ENCODE peak calls at places on chromosome 18, in seven cellular contexts. One of them, this sample, is unnamed.

GRCh38 chr18:41695441-41695840 is 259.6 kb upstream of the PIK3C3 start:
- DNase-seq in H1: no peak
- DNase-seq in GM12892: no peak
- DNase-seq in K562: no peak
- DNase-seq in GM12878: no peak
- DNase-seq in HepG2: no peak
- DNase-seq in SK-N-SH: no peak
- DNase-seq in this sample: no peak

GRCh38 chr18:50286391-50287027 is 983 bp downstream of the CXXC1 start:
- DNase-seq in K562: peak; percentile 77
- DNase-seq in GM12878: no peak
- DNase-seq in H1: peak; percentile 56
- DNase-seq in GM12892: no peak
- DNase-seq in SK-N-SH: peak; percentile 73
- DNase-seq in HepG2: no peak
- DNase-seq in this sample: no peak

GRCh38 chr18:3297025-3297984 is 35.4 kb downstream of the MYL12B start:
- DNase-seq in GM12892: peak; percentile 41
- DNase-seq in SK-N-SH: peak; percentile 75
- DNase-seq in HepG2: peak; percentile 91
- DNase-seq in K562: peak; percentile 93
- DNase-seq in H1: peak; percentile 96
- DNase-seq in GM12878: peak; percentile 69
- DNase-seq in this sample: peak; percentile 49

GRCh38 chr18:34352385-34353163 is 127.9 kb upstream of the NOL4 start:
- DNase-seq in HepG2: peak; percentile 22
- DNase-seq in K562: no peak
- DNase-seq in GM12892: no peak
- DNase-seq in GM12878: no peak
- DNase-seq in H1: no peak
- DNase-seq in SK-N-SH: peak; percentile 26
- DNase-seq in this sample: no peak

GRCh38 chr18:858016-858415 is 46.0 kb upstream of the YES1 start:
- DNase-seq in SK-N-SH: no peak
- DNase-seq in HepG2: no peak
- DNase-seq in H1: no peak
- DNase-seq in GM12892: no peak
- DNase-seq in GM12878: no peak
- DNase-seq in K562: no peak
- DNase-seq in this sample: no peak

GRCh38 chr18:24014986-24015896 is 687 bp downstream of the TTC39C start:
- DNase-seq in SK-N-SH: peak; percentile 86
- DNase-seq in HepG2: peak; percentile 13
- DNase-seq in K562: no peak
- DNase-seq in H1: no peak
- DNase-seq in GM12892: peak; percentile 30
- DNase-seq in GM12878: no peak
- DNase-seq in this sample: no peak

GRCh38 chr18:26133652-26134051 is at the start of gene PSMA8:
- DNase-seq in GM12878: no peak
- DNase-seq in SK-N-SH: no peak
- DNase-seq in HepG2: no peak
- DNase-seq in K562: no peak
- DNase-seq in GM12892: peak; percentile 22
- DNase-seq in H1: peak; percentile 63
- DNase-seq in this sample: peak; percentile 40

GRCh38 chr18:74447404-74448152 is 9.5 kb downstream of the DIPK1C start:
- DNase-seq in SK-N-SH: no peak
- DNase-seq in GM12892: no peak
- DNase-seq in GM12878: no peak
- DNase-seq in H1: no peak
- DNase-seq in HepG2: no peak
- DNase-seq in K562: no peak
- DNase-seq in this sample: no peak

GRCh38 chr18:27860701-27861107 is 316.2 kb downstream of the CDH2 start:
- DNase-seq in K562: no peak
- DNase-seq in HepG2: peak; percentile 30
- DNase-seq in SK-N-SH: no peak
- DNase-seq in GM12878: peak; percentile 9
- DNase-seq in H1: no peak
- DNase-seq in GM12892: no peak
- DNase-seq in this sample: no peak

GRCh38 chr18:48222118-48222517 is 187.1 kb downstream of the ZBTB7C start:
- DNase-seq in GM12878: peak; percentile 2
- DNase-seq in K562: peak; percentile 9
- DNase-seq in HepG2: peak; percentile 10
- DNase-seq in SK-N-SH: peak; percentile 40
- DNase-seq in H1: no peak
- DNase-seq in GM12892: no peak
- DNase-seq in this sample: no peak

GRCh38 chr18:29361843-29362242 is 1184.9 kb upstream of the CDH2 start:
- DNase-seq in K562: peak; percentile 23
- DNase-seq in GM12878: no peak
- DNase-seq in H1: peak; percentile 76
- DNase-seq in GM12892: no peak
- DNase-seq in HepG2: no peak
- DNase-seq in SK-N-SH: no peak
- DNase-seq in this sample: no peak

GRCh38 chr18:58057291-58057965 is 13.4 kb downstream of the NEDD4L start:
- DNase-seq in H1: no peak
- DNase-seq in GM12878: no peak
- DNase-seq in HepG2: no peak
- DNase-seq in K562: no peak
- DNase-seq in SK-N-SH: no peak
- DNase-seq in GM12892: no peak
- DNase-seq in this sample: no peak

GRCh38 chr18:79629606-79630005 is 50.0 kb upstream of the CTDP1 start:
- DNase-seq in K562: no peak
- DNase-seq in GM12892: no peak
- DNase-seq in SK-N-SH: no peak
- DNase-seq in GM12878: no peak
- DNase-seq in HepG2: no peak
- DNase-seq in H1: no peak
- DNase-seq in this sample: no peak

DNA sequence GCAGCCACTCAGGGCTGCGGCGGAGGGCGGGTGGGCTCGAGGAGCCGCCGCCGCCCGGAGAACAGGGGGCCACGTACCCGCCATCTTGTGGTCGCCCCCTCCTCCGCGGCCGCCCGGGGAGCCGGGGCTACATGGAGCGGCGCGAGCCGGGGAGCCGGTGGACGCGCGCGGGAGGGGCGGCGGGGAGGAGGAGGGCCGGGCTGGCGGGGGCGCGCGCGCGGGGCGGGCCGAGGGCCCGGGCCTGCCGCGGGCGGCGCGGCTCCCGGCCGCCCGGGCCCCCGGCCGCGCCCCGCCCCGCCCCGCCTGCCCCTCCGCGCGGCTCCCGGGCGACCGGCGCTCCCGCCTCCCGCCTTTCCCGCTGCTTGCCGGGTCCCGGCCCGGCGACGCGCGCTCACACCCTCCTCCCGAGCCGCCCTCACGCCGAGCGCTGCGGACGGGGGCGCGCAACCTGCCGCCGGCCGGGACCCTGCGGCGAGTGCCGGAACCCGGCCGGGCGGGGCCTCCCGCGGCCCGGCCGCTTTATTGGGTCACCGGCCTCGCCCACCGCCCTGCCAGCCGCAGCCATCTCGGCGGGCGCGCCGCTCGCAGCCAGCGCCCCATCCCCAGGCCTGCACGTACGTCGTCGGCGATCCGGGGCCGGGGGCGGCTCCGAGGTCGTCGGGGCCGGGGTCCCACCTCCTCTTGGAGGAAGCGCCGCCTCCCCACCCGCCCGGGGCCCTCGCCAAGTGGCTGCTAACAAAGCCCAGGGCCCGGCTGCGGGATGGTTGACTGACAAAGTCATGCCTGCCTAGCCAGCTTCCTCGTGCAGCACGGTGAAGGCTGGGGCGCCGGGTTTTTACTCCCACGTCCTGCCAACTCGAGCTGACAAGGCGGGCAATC is at the start of gene PPP4R1:
- DNase-seq in GM12892: peak; percentile 65
- DNase-seq in H1: peak; percentile 88
- DNase-seq in GM12878: no peak
- DNase-seq in SK-N-SH: peak; percentile 94
- DNase-seq in HepG2: peak; percentile 33
- DNase-seq in K562: peak; percentile 85
- DNase-seq in this sample: peak; percentile 58
- TF ChIP-seq POLR2AphosphoS5 in GM12892: no peak
- TF ChIP-seq POLR2AphosphoS5 in H1: peak; percentile 80
- TF ChIP-seq POLR2AphosphoS5 in GM12878: peak; percentile 10
- TF ChIP-seq POLR2AphosphoS5 in SK-N-SH: no peak
- TF ChIP-seq POLR2AphosphoS5 in HepG2: no peak
- TF ChIP-seq POLR2AphosphoS5 in K562: peak; percentile 49
- TF ChIP-seq POLR2AphosphoS5 in this sample: no peak

DNA sequence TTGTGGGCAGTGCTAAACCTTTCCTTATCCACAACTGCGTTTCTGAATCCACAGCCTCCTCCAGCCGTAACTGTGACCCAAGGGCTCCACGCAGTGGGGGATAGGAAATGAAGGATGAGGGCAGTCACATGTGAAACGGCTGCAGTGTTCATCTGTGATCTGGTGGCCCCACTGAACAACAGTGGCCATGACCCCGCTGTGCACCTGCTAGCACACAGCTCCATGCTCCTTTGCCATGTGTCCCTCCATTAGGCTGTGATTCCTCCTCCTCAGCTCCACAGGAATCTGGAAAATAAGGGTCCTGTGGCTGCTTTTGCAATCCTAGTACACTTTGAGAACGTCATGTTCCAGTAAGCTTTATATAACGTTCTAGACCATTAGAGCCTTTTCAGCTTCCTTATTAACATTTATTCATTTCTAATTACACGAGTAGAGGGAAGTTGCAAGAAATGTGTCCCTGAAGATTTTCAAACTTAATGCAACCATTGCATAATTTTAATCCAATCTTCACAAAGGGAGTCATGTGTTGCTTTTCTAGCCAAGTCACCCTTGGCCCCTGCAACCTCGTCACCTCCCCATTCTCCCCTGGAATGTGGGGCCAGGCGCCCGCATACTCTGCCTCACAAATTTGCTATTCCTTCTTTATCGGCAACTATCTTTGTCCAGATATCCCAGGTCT is 7.1 kb upstream of the NAPG start:
- DNase-seq in GM12892: no peak
- DNase-seq in H1: no peak
- DNase-seq in SK-N-SH: peak; percentile 65
- DNase-seq in HepG2: peak; percentile 16
- DNase-seq in GM12878: no peak
- DNase-seq in K562: peak; percentile 33
- DNase-seq in this sample: no peak
- TF ChIP-seq TAF1 in GM12892: no peak
- TF ChIP-seq TAF1 in H1: no peak
- TF ChIP-seq TAF1 in SK-N-SH: no peak
- TF ChIP-seq TAF1 in HepG2: no peak
- TF ChIP-seq TAF1 in GM12878: no peak
- TF ChIP-seq TAF1 in K562: no peak
- TF ChIP-seq TAF1 in this sample: no peak

DNA sequence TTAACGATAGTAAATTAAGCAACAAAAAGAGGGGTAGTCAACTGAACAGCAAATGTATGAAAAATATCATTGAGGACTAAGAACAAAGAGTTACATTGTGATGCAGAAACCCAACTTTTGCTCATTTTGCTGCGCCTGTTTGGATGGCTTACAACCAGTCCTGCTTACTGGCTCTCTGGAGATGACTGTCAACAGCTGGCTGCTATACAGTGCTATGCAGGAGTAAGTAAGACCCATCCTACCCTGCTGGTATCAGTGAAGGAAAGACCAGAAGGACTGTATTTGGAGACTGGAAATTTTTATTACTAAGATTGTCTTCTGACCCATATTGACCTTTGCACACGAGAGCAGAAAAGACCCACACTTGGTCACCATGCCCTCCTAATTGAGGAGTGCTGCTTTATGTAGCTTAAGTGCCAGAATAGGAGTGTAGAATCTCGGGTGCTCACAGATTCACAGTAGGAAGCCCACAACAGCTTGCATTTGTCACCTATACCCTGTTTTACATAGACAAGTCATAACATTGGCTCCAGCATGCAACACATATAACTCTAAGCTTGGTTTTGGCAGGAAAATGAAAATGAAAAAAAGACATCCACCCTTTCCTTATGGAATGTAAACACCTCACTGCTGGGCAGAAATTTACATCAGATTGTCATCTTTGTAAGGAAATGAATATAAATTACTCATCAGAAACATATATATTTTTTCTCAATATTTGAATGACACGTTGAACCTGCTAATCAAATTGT is 1915.1 kb upstream of the CELF4 start:
- DNase-seq in SK-N-SH: no peak
- DNase-seq in HepG2: no peak
- DNase-seq in H1: no peak
- DNase-seq in K562: no peak
- DNase-seq in GM12878: no peak
- DNase-seq in GM12892: no peak
- DNase-seq in this sample: no peak
- TF ChIP-seq POLR2AphosphoS5 in SK-N-SH: no peak
- TF ChIP-seq POLR2AphosphoS5 in HepG2: no peak
- TF ChIP-seq POLR2AphosphoS5 in H1: no peak
- TF ChIP-seq POLR2AphosphoS5 in K562: no peak
- TF ChIP-seq POLR2AphosphoS5 in GM12878: no peak
- TF ChIP-seq POLR2AphosphoS5 in GM12892: no peak
- TF ChIP-seq POLR2AphosphoS5 in this sample: no peak

GRCh38 chr18:31043709-31044108 is 1.2 kb upstream of the DSC3 start:
- DNase-seq in HepG2: no peak
- DNase-seq in SK-N-SH: no peak
- DNase-seq in GM12878: no peak
- DNase-seq in K562: no peak
- DNase-seq in H1: no peak
- DNase-seq in GM12892: no peak
- DNase-seq in this sample: no peak

GRCh38 chr18:31042068-31042390 is 513 bp downstream of the DSC3 start:
- DNase-seq in GM12878: no peak
- DNase-seq in HepG2: no peak
- DNase-seq in K562: no peak
- DNase-seq in GM12892: no peak
- DNase-seq in H1: no peak
- DNase-seq in SK-N-SH: no peak
- DNase-seq in this sample: no peak

GRCh38 chr18:31040982-31041345 is 1.6 kb downstream of the DSC3 start:
- DNase-seq in GM12878: no peak
- DNase-seq in HepG2: no peak
- DNase-seq in SK-N-SH: peak; percentile 9
- DNase-seq in K562: no peak
- DNase-seq in H1: no peak
- DNase-seq in GM12892: no peak
- DNase-seq in this sample: no peak

GRCh38 chr18:31041346-31042067 is 1.0 kb downstream of the DSC3 start:
- DNase-seq in GM12892: no peak
- DNase-seq in K562: no peak
- DNase-seq in H1: peak; percentile 60
- DNase-seq in SK-N-SH: peak; percentile 20
- DNase-seq in HepG2: no peak
- DNase-seq in GM12878: no peak
- DNase-seq in this sample: peak; percentile 5

GRCh38 chr18:31042391-31043181 is at the start of gene DSC3:
- DNase-seq in GM12892: no peak
- DNase-seq in HepG2: no peak
- DNase-seq in H1: peak; percentile 78
- DNase-seq in K562: no peak
- DNase-seq in GM12878: no peak
- DNase-seq in SK-N-SH: peak; percentile 36
- DNase-seq in this sample: no peak
- TF ChIP-seq TAF1 in GM12892: no peak
- TF ChIP-seq TAF1 in HepG2: no peak
- TF ChIP-seq TAF1 in H1: peak; percentile 78
- TF ChIP-seq TAF1 in K562: no peak
- TF ChIP-seq TAF1 in GM12878: no peak
- TF ChIP-seq TAF1 in SK-N-SH: no peak
- TF ChIP-seq TAF1 in this sample: no peak

This sample was measured in GM12891.